ENCODE peak calls at places on chromosomes 5 and 9, in six cellular contexts. G is stimulated activated CD4-positive, alpha-beta T cell treated with anti-CD3 and anti-CD28 coated beads, Interleukin-1b, Interleukin-23, amount 100 ng/mL, for 4 hours; W is activated effector memory CD4-positive, alpha-beta T cell treated with anti-CD3 and anti-CD28 coated beads, Interleukin-2, amount 50 U/mL, for 16 hours; Q is pons; X is NCI-H1930; E is stimulated activated CD8-positive, alpha-beta memory T cell treated with anti-CD3 and anti-CD28 coated beads, Interleukin-7, amount 100 ng/mL, for 1 hour. V is an unnamed sample.

GRCh38 chr5:5523066-5523505 is 100.6 kb downstream of the ICE1 start:
- DNase-seq in E (no peak), X (no peak), W (no peak), Q (no peak), G (no peak), V (no peak)

GRCh38 chr5:17182494-17182893 is 34.9 kb upstream of the BASP1 start:
- DNase-seq in X (no peak), G (no peak), Q (no peak), W (no peak), E (no peak), V (no peak)

GRCh38 chr5:34913072-34913471 is 2.2 kb downstream of the RAD1 start:
- DNase-seq in Q (no peak), X (no peak), G (no peak), W (no peak), E (no peak), V (no peak)

GRCh38 chr9:116152941-116153764 is 438 bp upstream of the PAPPA start:
- DNase-seq in X (no peak), G (no peak), W (no peak), E (no peak), Q (no peak), V (no peak)

GRCh38 chr5:78360674-78361225 is 333 bp downstream of the SCAMP1 start:
- DNase-seq in W (peak), G (peak), X (no peak), Q (no peak), E (peak), V (peak)

GRCh38 chr5:72407541-72407940 is 87.4 kb downstream of the PTCD2 start:
- DNase-seq in W (no peak), Q (no peak), X (no peak), E (no peak), G (no peak), V (no peak)

GRCh38 chr5:124655211-124655880 is 91.1 kb downstream of the ZNF608 start:
- DNase-seq in W (no peak), X (peak), G (no peak), Q (no peak), E (no peak), V (no peak)

GRCh38 chr9:112582863-112583262 is 96.2 kb downstream of the KIAA1958 start:
- DNase-seq in E (no peak), X (no peak), Q (no peak), G (no peak), W (no peak), V (no peak)

GRCh38 chr5:7478459-7478858 is 82.5 kb downstream of the ADCY2 start:
- DNase-seq in Q (no peak), G (no peak), W (no peak), E (no peak), X (peak), V (no peak)

GRCh38 chr5:88676637-88677481 is 206.1 kb downstream of the MEF2C start:
- DNase-seq in W (no peak), E (no peak), G (no peak), X (no peak), Q (peak), V (no peak)

GRCh38 chr9:78365979-78366697 is 69.2 kb downstream of the PSAT1 start:
- DNase-seq in E (no peak), Q (peak), G (no peak), W (no peak), X (no peak), V (no peak)

GRCh38 chr5:143217065-143217803 is 186.3 kb downstream of the NR3C1 start:
- DNase-seq in Q (no peak), G (no peak), W (no peak), E (no peak), X (no peak), V (no peak)

V was measured in central memory CD8-positive, alpha-beta T cell.